ENCODE peak calls at places on chromosomes 3 and 15, in five cellular contexts. W is body of pancreas, F is GM10248, D is fibroblast of lung, L is omental fat pad. A is an unnamed sample.

GRCh38 chr15:87033056-87033455 is 953.4 kb downstream of the AGBL1 start:
- DNase-seq in W (no peak), F (no peak), L (no peak), D (no peak), A (no peak)

GRCh38 chr3:58288011-58288728 is 17.9 kb upstream of the RPP14 start:
- DNase-seq in W (no peak), D (no peak), L (no peak), F (no peak), A (no peak)

GRCh38 chr15:23065836-23066235 is 26.5 kb upstream of the TUBGCP5 start:
- DNase-seq in F (no peak), W (no peak), L (no peak), D (no peak), A (peak)

GRCh38 chr3:535566-536416 is 339.2 kb downstream of the CHL1 start:
- DNase-seq in D (peak), F (no peak), L (no peak), W (peak), A (no peak)

GRCh38 chr3:124707667-124708066 is 22.6 kb upstream of the UMPS start:
- DNase-seq in L (no peak), F (no peak), W (no peak), D (peak), A (no peak)

GRCh38 chr3:141764946-141765345 is 1.7 kb downstream of the GRK7 start:
- DNase-seq in L (no peak), D (peak), F (no peak), W (no peak), A (no peak)

GRCh38 chr15:87877114-87877810 is 379.3 kb downstream of the NTRK3 start:
- DNase-seq in W (no peak), D (peak), F (no peak), L (no peak), A (no peak)

GRCh38 chr3:72212396-72212795 is 427.4 kb upstream of the PROK2 start:
- DNase-seq in L (no peak), W (no peak), F (no peak), D (no peak), A (no peak)

GRCh38 chr3:129205109-129205832 is 21.6 kb upstream of the CNBP start:
- DNase-seq in W (no peak), L (no peak), D (no peak), F (no peak), A (no peak)

GRCh38 chr15:50390549-50391264 is 33.5 kb upstream of the USP8 start:
- DNase-seq in F (no peak), D (no peak), L (no peak), W (no peak), A (no peak)

GRCh38 chr3:39095778-39096177 is 11.6 kb downstream of the GORASP1 start:
- DNase-seq in F (no peak), L (no peak), D (no peak), W (no peak), A (no peak)

GRCh38 chr3:117016359-117016758 is 306.8 kb downstream of the TUSC7 start:
- DNase-seq in L (no peak), F (no peak), D (no peak), W (no peak), A (no peak)

GRCh38 chr3:56754753-56755365 is 46.9 kb downstream of the ARHGEF3 start:
- DNase-seq in L (no peak), W (no peak), F (peak), D (no peak), A (no peak)

GRCh38 chr3:139574026-139574947 is 34.7 kb upstream of the RBP1 start:
- DNase-seq in F (no peak), D (no peak), L (no peak), W (peak), A (peak)

GRCh38 chr3:52557011-52557410 is 20.6 kb downstream of the UQCC5 start:
- DNase-seq in D (no peak), L (no peak), F (no peak), W (no peak), A (no peak)

GRCh38 chr15:74802290-74802689 is 10.3 kb upstream of the LMAN1L start:
- DNase-seq in F (no peak), D (no peak), W (no peak), L (no peak), A (no peak)

GRCh38 chr15:60941448-60941847 is 287.7 kb downstream of the RORA start:
- DNase-seq in W (no peak), F (no peak), L (no peak), D (peak), A (no peak)

GRCh38 chr3:128280466-128281455 is 127.5 kb downstream of the EEFSEC start:
- DNase-seq in L (no peak), W (no peak), F (no peak), D (no peak), A (no peak)

GRCh38 chr3:197224034-197224444 is 74.4 kb downstream of the DLG1 start:
- DNase-seq in F (peak), D (peak), W (no peak), L (no peak), A (no peak)

GRCh38 chr3:1987983-1988382 is 110.7 kb upstream of the CNTN4 start:
- DNase-seq in D (no peak), F (no peak), L (no peak), W (peak), A (no peak)

GRCh38 chr15:69154684-69155083 is 5.8 kb upstream of the GLCE start:
- DNase-seq in W (no peak), L (no peak), F (no peak), D (peak), A (no peak)

GRCh38 chr3:106824856-106825255 is 552.4 kb upstream of the CCDC54 start:
- DNase-seq in L (no peak), D (peak), W (no peak), F (no peak), A (no peak)

GRCh38 chr3:31668258-31668657 is 135.5 kb downstream of the STT3B start:
- DNase-seq in D (no peak), L (no peak), W (no peak), F (no peak), A (peak)

GRCh38 chr15:52414936-52415335 is 113.7 kb downstream of the MYO5A start:
- DNase-seq in D (no peak), L (no peak), W (no peak), F (no peak), A (no peak)

GRCh38 chr3:195080571-195081141 is 190.3 kb downstream of the XXYLT1 start:
- DNase-seq in F (no peak), D (no peak), W (peak), L (no peak), A (no peak)

GRCh38 chr3:11737742-11738141 is 94.0 kb upstream of the VGLL4 start:
- DNase-seq in D (no peak), F (no peak), W (no peak), L (no peak), A (no peak)

GRCh38 chr3:11736136-11736833 is 92.6 kb upstream of the VGLL4 start:
- DNase-seq in L (no peak), W (no peak), D (no peak), F (no peak), A (no peak)

GRCh38 chr3:11733914-11734313 is 90.2 kb upstream of the VGLL4 start:
- DNase-seq in W (no peak), D (no peak), F (no peak), L (no peak), A (no peak)

GRCh38 chr3:11739123-11739522 is 95.4 kb upstream of the VGLL4 start:
- DNase-seq in L (no peak), F (no peak), W (no peak), D (no peak), A (no peak)

GRCh38 chr3:11735638-11736037 is 91.9 kb upstream of the VGLL4 start:
- DNase-seq in W (no peak), D (no peak), F (no peak), L (no peak), A (no peak)
- TF ChIP-seq CTCF in W (no peak), D (no peak), F (no peak), L (no peak), A (no peak)

GRCh38 chr15:29820802-29821160 is 1.5 kb downstream of the TJP1 start:
- DNase-seq in W (no peak), L (no peak), D (peak), F (no peak), A (no peak)

GRCh38 chr15:29822100-29822684 is at the start of gene TJP1:
- DNase-seq in F (no peak), L (no peak), D (peak), W (peak), A (peak)

GRCh38 chr15:29822685-29823459 is 604 bp upstream of the TJP1 start:
- DNase-seq in L (no peak), W (peak), D (peak), F (no peak), A (peak)

GRCh38 chr15:29819979-29820801 is 2.1 kb downstream of the TJP1 start:
- DNase-seq in L (no peak), D (no peak), W (no peak), F (no peak), A (no peak)

DNA sequence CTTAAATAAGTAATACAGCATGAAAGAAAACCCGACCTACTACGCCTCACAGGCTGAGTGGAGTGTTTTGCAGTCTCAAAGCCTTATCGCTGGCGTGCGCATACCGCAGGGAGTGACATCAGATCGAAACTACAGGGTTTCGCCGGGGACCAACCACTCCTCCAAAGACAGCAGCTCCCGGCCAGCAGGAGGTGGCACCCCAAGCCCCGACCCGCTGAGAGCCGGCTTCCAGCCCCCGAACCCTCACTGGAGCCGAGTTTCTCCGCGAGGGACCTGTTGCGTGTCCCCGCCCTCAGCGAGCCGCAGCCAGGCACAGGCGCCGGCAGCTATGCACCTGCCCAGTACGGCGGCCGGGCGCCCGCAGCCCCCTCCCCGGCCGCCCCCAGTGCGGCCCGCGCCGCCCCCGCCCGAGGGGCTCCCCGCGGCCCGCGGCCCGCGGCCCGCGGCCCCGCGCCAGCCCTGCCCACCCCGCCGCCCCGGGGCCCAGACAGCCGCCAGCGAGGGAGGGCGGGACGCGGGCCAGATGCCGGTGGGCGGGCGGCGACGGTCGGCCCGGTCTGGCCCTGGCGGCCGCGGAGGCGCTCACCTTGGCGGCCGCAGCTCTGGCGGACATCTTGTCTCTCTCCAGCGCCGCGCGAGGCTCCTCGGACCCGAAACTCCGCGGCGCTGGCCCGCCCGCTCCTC is 710 bp downstream of the TJP1 start:
- DNase-seq in L (no peak), W (peak), D (peak), F (peak), A (peak)
- TF ChIP-seq CTCF in L (no peak), W (peak), D (peak), F (no peak), A (no peak)

GRCh38 chr15:76058714-76059319 is 968 bp upstream of the TMEM266 start:
- DNase-seq in L (no peak), F (peak), W (peak), D (peak), A (no peak)
- TF ChIP-seq CTCF in L (no peak), F (peak), W (peak), D (no peak), A (no peak)

GRCh38 chr3:193039058-193039457 is 121.4 kb upstream of the MB21D2 start:
- DNase-seq in D (no peak), W (no peak), F (no peak), L (no peak), A (no peak)

GRCh38 chr3:193046369-193046768 is 128.7 kb upstream of the MB21D2 start:
- DNase-seq in L (no peak), W (no peak), D (no peak), F (no peak), A (no peak)

DNA sequence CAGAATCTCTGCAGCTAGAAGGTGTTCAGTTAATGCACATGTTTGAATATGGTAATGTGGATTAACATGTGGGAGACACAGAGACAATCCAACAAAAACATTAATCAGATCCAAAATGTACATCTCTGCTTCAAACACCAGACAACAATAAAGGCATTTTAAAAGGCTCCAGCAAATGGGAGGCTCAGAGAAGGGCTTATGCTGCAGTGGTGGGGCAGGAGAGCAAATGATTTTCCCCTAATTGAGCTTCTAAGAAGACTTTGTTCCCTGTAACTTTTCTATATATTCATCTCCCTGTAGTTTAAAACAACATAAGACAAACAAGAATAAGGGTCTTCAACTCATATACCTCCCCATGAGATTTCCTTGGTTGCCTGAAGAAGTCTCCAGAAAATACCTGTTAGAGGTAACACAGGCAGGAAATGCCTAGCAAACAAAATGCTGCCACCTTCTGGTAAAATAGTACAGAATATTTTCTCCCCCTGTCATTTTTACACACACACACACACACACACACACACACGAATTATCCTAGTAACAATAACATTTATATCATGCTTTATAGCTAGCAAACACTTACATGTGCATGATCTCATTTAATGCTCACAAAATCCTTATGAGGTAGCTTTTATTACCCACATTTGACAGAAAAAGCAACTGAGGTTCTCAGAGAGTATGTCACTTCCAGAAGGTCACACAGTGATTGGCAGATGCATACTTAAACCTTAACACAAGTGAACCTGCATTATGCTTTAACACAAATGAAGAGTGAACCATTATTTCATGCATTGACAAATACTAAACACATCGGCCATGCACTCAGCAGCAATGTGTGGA is 123.4 kb upstream of the MB21D2 start:
- DNase-seq in D (peak), W (no peak), L (no peak), F (peak), A (no peak)
- TF ChIP-seq CTCF in D (peak), W (peak), L (no peak), F (peak), A (no peak)

GRCh38 chr3:109224333-109224732 is 87.8 kb downstream of the C3orf85 start:
- DNase-seq in W (peak), F (no peak), L (no peak), D (no peak), A (no peak)
- TF ChIP-seq CTCF in W (peak), F (no peak), L (no peak), D (no peak), A (no peak)

DNA sequence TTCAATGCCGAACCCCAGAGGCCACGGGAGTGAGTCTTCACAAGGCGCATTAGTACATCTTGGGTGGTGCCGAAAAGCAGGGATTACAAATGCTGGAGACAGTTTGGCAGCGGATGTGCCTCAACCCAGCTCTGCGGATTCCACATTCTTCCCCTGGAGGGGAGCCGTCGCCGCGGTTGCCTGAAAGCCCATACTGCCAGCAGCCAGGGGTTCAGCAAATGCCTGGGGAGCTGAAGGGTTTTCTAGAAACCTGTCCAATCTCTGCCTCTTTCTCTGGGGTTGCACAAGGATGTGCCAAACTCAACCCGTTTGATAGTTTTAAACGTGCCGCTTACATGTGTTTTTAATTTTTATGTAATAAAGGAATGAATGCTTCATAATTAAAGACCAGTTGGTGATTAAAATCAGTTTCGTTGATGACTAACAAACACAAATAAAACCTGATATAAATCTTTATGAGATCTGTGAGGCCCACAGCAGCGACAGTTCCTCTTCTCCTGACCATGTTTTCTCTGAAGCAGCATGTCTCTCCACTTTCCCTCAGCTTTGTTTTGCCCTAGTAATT is 74.6 kb upstream of the LEKR1 start:
- DNase-seq in F (no peak), W (no peak), L (no peak), D (peak), A (peak)
- TF ChIP-seq CTCF in F (no peak), W (no peak), L (no peak), D (no peak), A (no peak)

GRCh38 chr3:30437172-30437571 is 169.2 kb upstream of the TGFBR2 start:
- DNase-seq in L (peak), W (no peak), D (peak), F (no peak), A (peak)
- TF ChIP-seq CTCF in L (no peak), W (no peak), D (peak), F (no peak), A (no peak)